ENCODE peak calls at places on chromosomes 7 and 10, in eight cellular contexts. One of them, this sample, is unnamed.

GRCh38 chr10:90968448-90969086 is 47.7 kb upstream of the ANKRD1 start:
- DNase-seq in activated T-cell treated with anti-CD3 and anti-CD28 coated beads for 1 hour: no peak
- DNase-seq in SK-N-SH: peak
- DNase-seq in D721Med: no peak
- DNase-seq in OCI-LY7: no peak
- DNase-seq in activated T-helper 2 cell treated with anti-CD3 and anti-CD28 coated beads, Interferon-gamma antibody, Interleukin-2, Interleukin-4, amounts not matched to agents 10 μg/mL and 5 μg/mL and 100 μg/mL, durations not matched to agents 14 hours and 24 hours and 36 hours: no peak
- DNase-seq in activated gamma-delta T cell treated with Interleukin-2 at 50 U/mL for 16 hours: no peak
- DNase-seq in stimulated activated CD4-positive, alpha-beta T cell treated with anti-CD3 and anti-CD28 coated beads, Interleukin-15, amount 100 ng/mL, for 1 hour: no peak
- DNase-seq in this sample: no peak

GRCh38 chr10:4825868-4826787 is at the start of gene AKR1E2:
- DNase-seq in activated T-helper 2 cell treated with anti-CD3 and anti-CD28 coated beads, Interferon-gamma antibody, Interleukin-2, Interleukin-4, amounts not matched to agents 10 μg/mL and 5 μg/mL and 100 μg/mL, durations not matched to agents 14 hours and 24 hours and 36 hours: peak
- DNase-seq in stimulated activated CD4-positive, alpha-beta T cell treated with anti-CD3 and anti-CD28 coated beads, Interleukin-15, amount 100 ng/mL, for 1 hour: peak
- DNase-seq in D721Med: peak
- DNase-seq in activated T-cell treated with anti-CD3 and anti-CD28 coated beads for 1 hour: peak
- DNase-seq in SK-N-SH: peak
- DNase-seq in activated gamma-delta T cell treated with Interleukin-2 at 50 U/mL for 16 hours: peak
- DNase-seq in OCI-LY7: no peak
- DNase-seq in this sample: peak

GRCh38 chr7:20329389-20330175 is 1.1 kb upstream of the ITGB8 start:
- DNase-seq in SK-N-SH: peak
- DNase-seq in activated gamma-delta T cell treated with Interleukin-2 at 50 U/mL for 16 hours: no peak
- DNase-seq in stimulated activated CD4-positive, alpha-beta T cell treated with anti-CD3 and anti-CD28 coated beads, Interleukin-15, amount 100 ng/mL, for 1 hour: no peak
- DNase-seq in activated T-cell treated with anti-CD3 and anti-CD28 coated beads for 1 hour: no peak
- DNase-seq in OCI-LY7: no peak
- DNase-seq in activated T-helper 2 cell treated with anti-CD3 and anti-CD28 coated beads, Interferon-gamma antibody, Interleukin-2, Interleukin-4, amounts not matched to agents 10 μg/mL and 5 μg/mL and 100 μg/mL, durations not matched to agents 14 hours and 24 hours and 36 hours: no peak
- DNase-seq in D721Med: no peak
- DNase-seq in this sample: peak

GRCh38 chr7:129840757-129841156 is 112.0 kb downstream of the UBE2H start:
- DNase-seq in stimulated activated CD4-positive, alpha-beta T cell treated with anti-CD3 and anti-CD28 coated beads, Interleukin-15, amount 100 ng/mL, for 1 hour: no peak
- DNase-seq in SK-N-SH: no peak
- DNase-seq in D721Med: no peak
- DNase-seq in activated T-cell treated with anti-CD3 and anti-CD28 coated beads for 1 hour: no peak
- DNase-seq in activated T-helper 2 cell treated with anti-CD3 and anti-CD28 coated beads, Interferon-gamma antibody, Interleukin-2, Interleukin-4, amounts not matched to agents 10 μg/mL and 5 μg/mL and 100 μg/mL, durations not matched to agents 14 hours and 24 hours and 36 hours: no peak
- DNase-seq in activated gamma-delta T cell treated with Interleukin-2 at 50 U/mL for 16 hours: no peak
- DNase-seq in OCI-LY7: no peak
- DNase-seq in this sample: no peak

GRCh38 chr10:62616885-62617635 is 187.5 kb upstream of the ADO start:
- DNase-seq in activated T-helper 2 cell treated with anti-CD3 and anti-CD28 coated beads, Interferon-gamma antibody, Interleukin-2, Interleukin-4, amounts not matched to agents 10 μg/mL and 5 μg/mL and 100 μg/mL, durations not matched to agents 14 hours and 24 hours and 36 hours: no peak
- DNase-seq in D721Med: no peak
- DNase-seq in OCI-LY7: peak
- DNase-seq in activated gamma-delta T cell treated with Interleukin-2 at 50 U/mL for 16 hours: no peak
- DNase-seq in stimulated activated CD4-positive, alpha-beta T cell treated with anti-CD3 and anti-CD28 coated beads, Interleukin-15, amount 100 ng/mL, for 1 hour: no peak
- DNase-seq in SK-N-SH: no peak
- DNase-seq in activated T-cell treated with anti-CD3 and anti-CD28 coated beads for 1 hour: no peak
- DNase-seq in this sample: peak

GRCh38 chr10:69338133-69338456 is 59.8 kb downstream of the HK1 start:
- DNase-seq in stimulated activated CD4-positive, alpha-beta T cell treated with anti-CD3 and anti-CD28 coated beads, Interleukin-15, amount 100 ng/mL, for 1 hour: no peak
- DNase-seq in SK-N-SH: peak
- DNase-seq in activated T-cell treated with anti-CD3 and anti-CD28 coated beads for 1 hour: no peak
- DNase-seq in activated gamma-delta T cell treated with Interleukin-2 at 50 U/mL for 16 hours: no peak
- DNase-seq in activated T-helper 2 cell treated with anti-CD3 and anti-CD28 coated beads, Interferon-gamma antibody, Interleukin-2, Interleukin-4, amounts not matched to agents 10 μg/mL and 5 μg/mL and 100 μg/mL, durations not matched to agents 14 hours and 24 hours and 36 hours: no peak
- DNase-seq in D721Med: no peak
- DNase-seq in OCI-LY7: no peak
- DNase-seq in this sample: no peak

GRCh38 chr10:3836222-3836820 is 51.3 kb upstream of the KLF6 start:
- DNase-seq in activated T-cell treated with anti-CD3 and anti-CD28 coated beads for 1 hour: no peak
- DNase-seq in D721Med: no peak
- DNase-seq in activated gamma-delta T cell treated with Interleukin-2 at 50 U/mL for 16 hours: no peak
- DNase-seq in OCI-LY7: no peak
- DNase-seq in activated T-helper 2 cell treated with anti-CD3 and anti-CD28 coated beads, Interferon-gamma antibody, Interleukin-2, Interleukin-4, amounts not matched to agents 10 μg/mL and 5 μg/mL and 100 μg/mL, durations not matched to agents 14 hours and 24 hours and 36 hours: no peak
- DNase-seq in stimulated activated CD4-positive, alpha-beta T cell treated with anti-CD3 and anti-CD28 coated beads, Interleukin-15, amount 100 ng/mL, for 1 hour: no peak
- DNase-seq in SK-N-SH: no peak
- DNase-seq in this sample: no peak

GRCh38 chr10:109191823-109192222 is 731.5 kb downstream of the XPNPEP1 start:
- DNase-seq in D721Med: no peak
- DNase-seq in activated T-cell treated with anti-CD3 and anti-CD28 coated beads for 1 hour: no peak
- DNase-seq in stimulated activated CD4-positive, alpha-beta T cell treated with anti-CD3 and anti-CD28 coated beads, Interleukin-15, amount 100 ng/mL, for 1 hour: no peak
- DNase-seq in activated gamma-delta T cell treated with Interleukin-2 at 50 U/mL for 16 hours: no peak
- DNase-seq in OCI-LY7: no peak
- DNase-seq in SK-N-SH: no peak
- DNase-seq in activated T-helper 2 cell treated with anti-CD3 and anti-CD28 coated beads, Interferon-gamma antibody, Interleukin-2, Interleukin-4, amounts not matched to agents 10 μg/mL and 5 μg/mL and 100 μg/mL, durations not matched to agents 14 hours and 24 hours and 36 hours: no peak
- DNase-seq in this sample: no peak

GRCh38 chr10:44293842-44294241 is 91.1 kb downstream of the CXCL12 start:
- DNase-seq in stimulated activated CD4-positive, alpha-beta T cell treated with anti-CD3 and anti-CD28 coated beads, Interleukin-15, amount 100 ng/mL, for 1 hour: no peak
- DNase-seq in activated T-cell treated with anti-CD3 and anti-CD28 coated beads for 1 hour: no peak
- DNase-seq in activated T-helper 2 cell treated with anti-CD3 and anti-CD28 coated beads, Interferon-gamma antibody, Interleukin-2, Interleukin-4, amounts not matched to agents 10 μg/mL and 5 μg/mL and 100 μg/mL, durations not matched to agents 14 hours and 24 hours and 36 hours: no peak
- DNase-seq in OCI-LY7: no peak
- DNase-seq in SK-N-SH: no peak
- DNase-seq in activated gamma-delta T cell treated with Interleukin-2 at 50 U/mL for 16 hours: no peak
- DNase-seq in D721Med: no peak
- DNase-seq in this sample: no peak

GRCh38 chr10:10677479-10677878 is 340.2 kb upstream of the CELF2 start:
- DNase-seq in D721Med: no peak
- DNase-seq in OCI-LY7: peak
- DNase-seq in activated T-cell treated with anti-CD3 and anti-CD28 coated beads for 1 hour: no peak
- DNase-seq in stimulated activated CD4-positive, alpha-beta T cell treated with anti-CD3 and anti-CD28 coated beads, Interleukin-15, amount 100 ng/mL, for 1 hour: no peak
- DNase-seq in activated T-helper 2 cell treated with anti-CD3 and anti-CD28 coated beads, Interferon-gamma antibody, Interleukin-2, Interleukin-4, amounts not matched to agents 10 μg/mL and 5 μg/mL and 100 μg/mL, durations not matched to agents 14 hours and 24 hours and 36 hours: peak
- DNase-seq in SK-N-SH: peak
- DNase-seq in activated gamma-delta T cell treated with Interleukin-2 at 50 U/mL for 16 hours: no peak
- DNase-seq in this sample: peak

GRCh38 chr7:51246258-51247245 is 70.1 kb downstream of the COBL start:
- DNase-seq in stimulated activated CD4-positive, alpha-beta T cell treated with anti-CD3 and anti-CD28 coated beads, Interleukin-15, amount 100 ng/mL, for 1 hour: no peak
- DNase-seq in activated T-cell treated with anti-CD3 and anti-CD28 coated beads for 1 hour: no peak
- DNase-seq in OCI-LY7: no peak
- DNase-seq in D721Med: no peak
- DNase-seq in activated gamma-delta T cell treated with Interleukin-2 at 50 U/mL for 16 hours: no peak
- DNase-seq in activated T-helper 2 cell treated with anti-CD3 and anti-CD28 coated beads, Interferon-gamma antibody, Interleukin-2, Interleukin-4, amounts not matched to agents 10 μg/mL and 5 μg/mL and 100 μg/mL, durations not matched to agents 14 hours and 24 hours and 36 hours: no peak
- DNase-seq in SK-N-SH: no peak
- DNase-seq in this sample: peak

GRCh38 chr7:18583305-18583704 is 87.8 kb downstream of the HDAC9 start:
- DNase-seq in activated T-helper 2 cell treated with anti-CD3 and anti-CD28 coated beads, Interferon-gamma antibody, Interleukin-2, Interleukin-4, amounts not matched to agents 10 μg/mL and 5 μg/mL and 100 μg/mL, durations not matched to agents 14 hours and 24 hours and 36 hours: no peak
- DNase-seq in stimulated activated CD4-positive, alpha-beta T cell treated with anti-CD3 and anti-CD28 coated beads, Interleukin-15, amount 100 ng/mL, for 1 hour: no peak
- DNase-seq in SK-N-SH: no peak
- DNase-seq in activated T-cell treated with anti-CD3 and anti-CD28 coated beads for 1 hour: no peak
- DNase-seq in OCI-LY7: no peak
- DNase-seq in activated gamma-delta T cell treated with Interleukin-2 at 50 U/mL for 16 hours: no peak
- DNase-seq in D721Med: no peak
- DNase-seq in this sample: no peak

GRCh38 chr10:74916283-74916682 is 89.9 kb downstream of the KAT6B start:
- DNase-seq in OCI-LY7: no peak
- DNase-seq in activated T-cell treated with anti-CD3 and anti-CD28 coated beads for 1 hour: no peak
- DNase-seq in D721Med: no peak
- DNase-seq in stimulated activated CD4-positive, alpha-beta T cell treated with anti-CD3 and anti-CD28 coated beads, Interleukin-15, amount 100 ng/mL, for 1 hour: no peak
- DNase-seq in SK-N-SH: no peak
- DNase-seq in activated gamma-delta T cell treated with Interleukin-2 at 50 U/mL for 16 hours: no peak
- DNase-seq in activated T-helper 2 cell treated with anti-CD3 and anti-CD28 coated beads, Interferon-gamma antibody, Interleukin-2, Interleukin-4, amounts not matched to agents 10 μg/mL and 5 μg/mL and 100 μg/mL, durations not matched to agents 14 hours and 24 hours and 36 hours: no peak
- DNase-seq in this sample: no peak